ENCODE peak calls at places on chromosomes 12 and 14, in five cellular contexts. One of them, this sample, is unnamed.

GRCh38 chr12:1761857-1762256 is 58.5 kb upstream of the LRTM2 start:
- DNase-seq in HepG2: no peak
- DNase-seq in H1: no peak
- DNase-seq in K562: no peak
- DNase-seq in GM12878: no peak
- DNase-seq in this sample: no peak

GRCh38 chr14:104967414-104968152 is 10.6 kb downstream of the AHNAK2 start:
- DNase-seq in HepG2: no peak
- DNase-seq in K562: no peak
- DNase-seq in H1: no peak
- DNase-seq in GM12878: no peak
- DNase-seq in this sample: peak

GRCh38 chr12:121025442-121026226 is 9.3 kb upstream of the C12orf43 start:
- DNase-seq in GM12878: no peak
- DNase-seq in H1: no peak
- DNase-seq in HepG2: peak
- DNase-seq in K562: no peak
- DNase-seq in this sample: no peak

GRCh38 chr14:89349196-89350008 is 67.6 kb downstream of the FOXN3 start:
- DNase-seq in HepG2: no peak
- DNase-seq in K562: no peak
- DNase-seq in GM12878: no peak
- DNase-seq in H1: no peak
- DNase-seq in this sample: peak

GRCh38 chr12:58369576-58369975 is 428.2 kb downstream of the ATP23 start:
- DNase-seq in K562: no peak
- DNase-seq in H1: no peak
- DNase-seq in HepG2: no peak
- DNase-seq in GM12878: no peak
- DNase-seq in this sample: no peak

GRCh38 chr12:33093534-33093933 is 197.0 kb upstream of the PKP2 start:
- DNase-seq in K562: no peak
- DNase-seq in GM12878: no peak
- DNase-seq in HepG2: no peak
- DNase-seq in H1: no peak
- DNase-seq in this sample: no peak

GRCh38 chr12:131229426-131230339 is 276.0 kb downstream of the ADGRD1 start:
- DNase-seq in K562: peak
- DNase-seq in H1: no peak
- DNase-seq in GM12878: no peak
- DNase-seq in HepG2: no peak
- DNase-seq in this sample: no peak

GRCh38 chr14:60093606-60094005 is 1.9 kb downstream of the PCNX4 start:
- DNase-seq in GM12878: no peak
- DNase-seq in HepG2: no peak
- DNase-seq in H1: no peak
- DNase-seq in K562: no peak
- DNase-seq in this sample: no peak

GRCh38 chr14:56487761-56488160 is 91.8 kb upstream of the TMEM260 start:
- DNase-seq in HepG2: no peak
- DNase-seq in GM12878: no peak
- DNase-seq in K562: no peak
- DNase-seq in H1: no peak
- DNase-seq in this sample: no peak

GRCh38 chr14:90804776-90805391 is 11.3 kb downstream of the TTC7B start:
- DNase-seq in HepG2: no peak
- DNase-seq in H1: no peak
- DNase-seq in GM12878: no peak
- DNase-seq in K562: no peak
- DNase-seq in this sample: no peak

GRCh38 chr12:113907446-113908180 is 58.5 kb downstream of the RBM19 start:
- DNase-seq in HepG2: no peak
- DNase-seq in K562: no peak
- DNase-seq in H1: no peak
- DNase-seq in GM12878: no peak
- DNase-seq in this sample: no peak

GRCh38 chr12:117692512-117692911 is 276.3 kb downstream of the KSR2 start:
- DNase-seq in K562: no peak
- DNase-seq in GM12878: no peak
- DNase-seq in HepG2: no peak
- DNase-seq in H1: no peak
- DNase-seq in this sample: no peak

DNA sequence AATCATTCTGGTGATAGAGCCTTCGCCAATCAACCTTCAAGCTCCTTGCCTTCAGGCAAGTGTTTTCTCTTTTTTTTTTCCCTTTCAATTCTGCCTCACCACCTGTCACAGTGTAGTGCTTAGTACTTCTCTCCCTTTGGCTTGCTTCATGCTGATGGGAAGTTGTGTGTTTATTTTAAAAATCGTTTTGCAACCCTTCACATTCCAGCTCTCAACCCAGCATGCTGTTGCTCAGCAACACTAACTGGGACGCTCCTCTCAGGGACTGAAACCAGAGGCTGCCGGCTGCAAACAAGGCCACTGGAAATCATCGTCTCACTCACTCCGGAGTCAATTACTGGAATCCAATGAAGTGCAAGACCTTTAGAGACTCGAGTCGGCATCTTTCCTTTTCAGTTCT is 342.7 kb downstream of the PRKD1 start:
- DNase-seq in H1: no peak
- DNase-seq in GM12878: no peak
- DNase-seq in K562: no peak
- DNase-seq in HepG2: peak
- DNase-seq in this sample: peak
- TF ChIP-seq HDAC2 in H1: no peak
- TF ChIP-seq HDAC2 in GM12878: no peak
- TF ChIP-seq HDAC2 in K562: no peak
- TF ChIP-seq HDAC2 in HepG2: no peak
- TF ChIP-seq HDAC2 in this sample: no peak

GRCh38 chr12:119601877-119602536 is 8.4 kb downstream of the TMEM233 start:
- DNase-seq in H1: no peak
- DNase-seq in GM12878: no peak
- DNase-seq in K562: no peak
- DNase-seq in HepG2: no peak
- DNase-seq in this sample: no peak
- TF ChIP-seq HDAC2 in H1: no peak
- TF ChIP-seq HDAC2 in GM12878: no peak
- TF ChIP-seq HDAC2 in K562: no peak
- TF ChIP-seq HDAC2 in HepG2: no peak
- TF ChIP-seq HDAC2 in this sample: no peak

DNA sequence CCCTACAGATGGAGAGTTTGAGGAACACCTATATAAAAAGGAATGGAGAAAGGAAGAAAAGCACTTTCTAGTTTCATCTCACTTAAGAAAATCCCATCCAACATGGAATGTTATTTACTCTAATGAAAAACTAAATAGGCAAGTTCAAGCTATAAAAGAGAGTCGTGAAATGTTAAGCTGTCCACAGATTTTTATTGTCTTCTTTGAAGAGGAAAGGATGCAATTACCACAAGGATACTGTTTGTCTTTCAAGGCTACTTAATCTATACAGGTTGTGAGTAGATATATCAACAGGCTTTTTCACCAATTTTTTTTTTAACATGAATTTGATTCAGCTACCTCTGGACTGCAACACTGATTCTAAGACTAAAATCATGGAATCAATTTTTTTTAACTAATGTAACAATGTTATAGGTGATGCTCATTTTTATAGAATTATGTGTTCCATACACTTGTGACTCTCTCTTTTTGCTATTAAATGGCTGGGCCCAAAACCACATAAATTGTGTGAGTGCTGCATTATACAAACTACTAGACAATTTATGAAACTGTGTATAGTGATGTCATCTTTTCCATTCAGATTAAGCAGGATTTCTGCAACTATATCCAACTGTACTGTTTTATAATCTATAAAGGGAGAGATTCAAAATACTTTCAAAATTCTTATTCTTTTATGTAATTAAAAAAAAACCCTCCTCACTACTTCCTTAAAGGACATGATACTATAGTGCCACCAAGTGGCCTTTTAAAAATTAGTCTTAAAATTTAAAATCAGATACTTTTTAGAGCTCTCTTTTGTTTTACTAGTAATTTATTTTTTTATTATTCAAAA is 26.7 kb upstream of the BMAL2 start:
- DNase-seq in H1: no peak
- DNase-seq in K562: no peak
- DNase-seq in GM12878: no peak
- DNase-seq in HepG2: peak
- DNase-seq in this sample: peak
- TF ChIP-seq HDAC2 in H1: no peak
- TF ChIP-seq HDAC2 in K562: no peak
- TF ChIP-seq HDAC2 in GM12878: no peak
- TF ChIP-seq HDAC2 in HepG2: no peak
- TF ChIP-seq HDAC2 in this sample: no peak

DNA sequence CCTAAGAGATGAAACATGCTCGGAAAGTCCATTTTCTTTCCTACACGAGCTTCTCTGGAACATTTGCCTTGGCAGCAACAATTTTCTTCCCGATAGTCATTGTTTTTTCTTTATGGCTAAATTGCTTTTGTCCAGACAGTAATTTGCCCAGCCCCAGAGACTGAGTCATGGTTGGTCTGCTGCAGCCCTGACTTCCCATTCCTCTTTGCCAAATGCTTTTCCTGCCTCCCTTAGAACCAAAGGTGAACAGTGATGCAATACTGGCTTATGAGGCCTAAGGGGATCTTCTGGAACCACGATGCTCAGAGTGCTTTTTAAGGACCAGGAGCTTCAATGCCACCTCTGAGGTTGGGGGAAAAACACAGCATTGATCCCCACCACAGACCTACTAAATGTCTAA is 1599.6 kb upstream of the TMEM132C start:
- DNase-seq in GM12878: no peak
- DNase-seq in HepG2: no peak
- DNase-seq in H1: no peak
- DNase-seq in K562: no peak
- DNase-seq in this sample: no peak
- TF ChIP-seq HDAC2 in GM12878: no peak
- TF ChIP-seq HDAC2 in HepG2: no peak
- TF ChIP-seq HDAC2 in H1: no peak
- TF ChIP-seq HDAC2 in K562: no peak
- TF ChIP-seq HDAC2 in this sample: no peak

DNA sequence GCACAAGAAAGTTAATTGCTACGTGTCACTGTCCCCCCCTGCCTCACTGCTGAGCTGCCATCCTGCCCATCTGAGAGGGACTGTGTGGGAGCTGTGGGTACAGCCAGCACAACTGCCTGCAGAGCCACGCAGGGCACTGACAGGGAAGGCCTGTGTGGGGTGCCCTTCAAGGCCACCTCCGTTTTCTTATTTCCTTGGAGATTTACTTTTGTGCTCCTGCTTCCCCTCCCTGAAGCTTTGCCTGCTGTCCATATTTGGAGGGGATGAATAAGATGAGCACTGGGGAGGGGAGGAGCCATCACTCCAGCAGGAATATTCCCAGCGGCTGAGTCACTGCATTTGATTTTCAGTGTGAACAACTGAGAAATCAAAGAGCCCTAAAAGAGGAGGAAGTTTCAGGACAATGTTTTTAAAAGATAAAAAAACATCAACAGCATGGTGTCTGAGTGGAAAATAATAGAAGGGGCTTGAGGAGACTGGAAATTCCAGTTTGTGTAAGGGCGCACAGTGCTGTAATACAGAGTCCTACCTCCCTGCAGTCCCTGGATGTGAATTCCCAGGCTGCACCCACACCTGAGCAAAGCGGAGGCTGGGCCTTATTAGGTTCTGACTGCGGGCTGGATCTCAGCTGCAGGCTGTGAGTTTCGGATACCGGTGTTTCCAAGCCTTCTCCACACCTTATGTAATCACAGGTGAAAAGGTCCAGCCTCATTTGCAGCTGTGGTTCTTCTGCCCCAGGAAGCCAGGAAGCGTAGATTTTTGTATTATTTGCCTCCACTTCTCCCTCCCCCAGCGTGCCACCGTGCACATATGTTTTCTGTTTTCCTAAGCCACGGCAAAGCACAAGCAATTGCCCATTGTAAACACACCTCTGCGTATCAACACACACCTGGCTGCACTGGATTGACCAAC is 192.6 kb upstream of the BCL2L14 start:
- DNase-seq in GM12878: no peak
- DNase-seq in HepG2: no peak
- DNase-seq in H1: peak
- DNase-seq in K562: no peak
- DNase-seq in this sample: peak
- TF ChIP-seq HDAC2 in GM12878: no peak
- TF ChIP-seq HDAC2 in HepG2: no peak
- TF ChIP-seq HDAC2 in H1: no peak
- TF ChIP-seq HDAC2 in K562: no peak
- TF ChIP-seq HDAC2 in this sample: no peak

GRCh38 chr14:78959674-78960264 is 789.6 kb downstream of the NRXN3 start:
- DNase-seq in GM12878: no peak
- DNase-seq in HepG2: peak
- DNase-seq in H1: peak
- DNase-seq in K562: peak
- DNase-seq in this sample: peak
- TF ChIP-seq HDAC2 in GM12878: no peak
- TF ChIP-seq HDAC2 in HepG2: no peak
- TF ChIP-seq HDAC2 in H1: no peak
- TF ChIP-seq HDAC2 in K562: no peak
- TF ChIP-seq HDAC2 in this sample: no peak

GRCh38 chr14:50600849-50601248 is 40.9 kb downstream of the ATL1 start:
- DNase-seq in H1: no peak
- DNase-seq in HepG2: peak
- DNase-seq in K562: no peak
- DNase-seq in GM12878: no peak
- DNase-seq in this sample: no peak

GRCh38 chr14:50598765-50599164 is 38.8 kb downstream of the ATL1 start:
- DNase-seq in HepG2: no peak
- DNase-seq in GM12878: no peak
- DNase-seq in K562: no peak
- DNase-seq in H1: no peak
- DNase-seq in this sample: no peak

GRCh38 chr14:50601405-50601804 is 41.5 kb downstream of the ATL1 start:
- DNase-seq in H1: no peak
- DNase-seq in HepG2: no peak
- DNase-seq in K562: no peak
- DNase-seq in GM12878: no peak
- DNase-seq in this sample: peak

GRCh38 chr14:50602035-50602434 is 42.1 kb downstream of the ATL1 start:
- DNase-seq in H1: no peak
- DNase-seq in HepG2: no peak
- DNase-seq in GM12878: no peak
- DNase-seq in K562: no peak
- DNase-seq in this sample: no peak

GRCh38 chr14:50599700-50600444 is 39.9 kb downstream of the ATL1 start:
- DNase-seq in K562: peak
- DNase-seq in GM12878: no peak
- DNase-seq in H1: no peak
- DNase-seq in HepG2: peak
- DNase-seq in this sample: peak
- TF ChIP-seq HDAC2 in K562: no peak
- TF ChIP-seq HDAC2 in GM12878: no peak
- TF ChIP-seq HDAC2 in H1: no peak
- TF ChIP-seq HDAC2 in HepG2: no peak
- TF ChIP-seq HDAC2 in this sample: no peak

DNA sequence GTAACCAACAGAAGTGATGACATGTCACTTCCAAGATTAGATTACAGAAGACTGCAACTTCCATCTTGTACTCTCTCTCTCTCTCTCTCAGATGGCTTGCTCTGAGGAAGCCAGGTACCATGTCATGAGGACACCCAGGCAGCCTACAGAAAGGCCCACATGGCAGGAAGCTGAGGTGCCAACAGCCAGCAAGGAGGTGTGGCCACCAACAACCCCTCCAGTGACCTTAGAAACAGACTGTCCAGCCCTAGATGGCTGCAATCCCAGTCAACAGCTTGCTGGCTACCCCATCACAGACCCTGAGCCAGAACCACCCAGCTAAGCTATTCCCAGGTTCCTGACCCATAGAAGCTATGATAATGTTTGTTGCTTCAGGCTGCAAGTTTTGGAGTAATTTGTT is 178.4 kb downstream of the ITPR2 start:
- DNase-seq in GM12878: no peak
- DNase-seq in HepG2: no peak
- DNase-seq in H1: no peak
- DNase-seq in K562: no peak
- DNase-seq in this sample: no peak
- TF ChIP-seq HDAC2 in GM12878: no peak
- TF ChIP-seq HDAC2 in HepG2: no peak
- TF ChIP-seq HDAC2 in H1: no peak
- TF ChIP-seq HDAC2 in K562: no peak
- TF ChIP-seq HDAC2 in this sample: no peak

This sample was measured in A549.